ENCODE peak calls at places on chromosome 19, in five cellular contexts. S, Y, J, K and V are unnamed samples.

GRCh38 chr19:13876834-13877233 is at the start of gene NANOS3:
- DNase-seq in S (no peak), K (no peak), Y (no peak), J (no peak), V (no peak)

GRCh38 chr19:34667349-34668076 is 9.4 kb downstream of the SCGB2B2 start:
- DNase-seq in J (no peak), S (no peak), Y (no peak), K (peak), V (no peak)

GRCh38 chr19:46254776-46255175 is 25.2 kb downstream of the IGFL1 start:
- DNase-seq in Y (no peak), K (no peak), J (no peak), S (no peak), V (no peak)

GRCh38 chr19:39070888-39071287 is 13.3 kb upstream of the ACP7 start:
- DNase-seq in K (peak), S (no peak), J (no peak), Y (no peak), V (no peak)

GRCh38 chr19:45781282-45782161 is 768 bp downstream of the DMPK start:
- DNase-seq in S (no peak), K (no peak), J (no peak), Y (no peak), V (peak)

GRCh38 chr19:18098891-18099622 is 1.5 kb downstream of the MAST3 start:
- DNase-seq in S (no peak), K (no peak), Y (no peak), J (no peak), V (no peak)

GRCh38 chr19:17762505-17763229 is 11.4 kb downstream of the FCHO1 start:
- DNase-seq in K (peak), S (no peak), Y (no peak), J (no peak), V (peak)

GRCh38 chr19:16760990-16761389 is 41.3 kb downstream of the NWD1 start:
- DNase-seq in K (no peak), J (no peak), Y (no peak), S (no peak), V (no peak)

GRCh38 chr19:1131718-1132552 is 28.1 kb downstream of the GPX4 start:
- DNase-seq in K (peak), Y (peak), S (peak), J (no peak), V (peak)

GRCh38 chr19:46528601-46529447 is 33.2 kb upstream of the PNMA8B start:
- DNase-seq in Y (no peak), K (no peak), S (no peak), J (no peak), V (no peak)

GRCh38 chr19:19495614-19496603 is 19.4 kb downstream of the TSSK6 start:
- DNase-seq in Y (no peak), K (no peak), S (no peak), J (no peak), V (no peak)

GRCh38 chr19:33261511-33262192 is 36.0 kb upstream of the SLC7A10 start:
- DNase-seq in Y (peak), S (no peak), J (no peak), K (no peak), V (no peak)

GRCh38 chr19:38375748-38376147 is 1.4 kb downstream of the PSMD8 start:
- DNase-seq in S (peak), K (peak), Y (no peak), J (no peak), V (no peak)

GRCh38 chr19:52086481-52086880 is 9.1 kb downstream of the ZNF841 start:
- DNase-seq in J (no peak), K (peak), Y (no peak), S (no peak), V (no peak)

GRCh38 chr19:996051-996838 is 4.0 kb upstream of the GRIN3B start:
- DNase-seq in S (no peak), K (peak), Y (no peak), J (no peak), V (peak)

GRCh38 chr19:30718728-30719127 is 346.5 kb downstream of the ZNF536 start:
- DNase-seq in J (no peak), Y (no peak), K (no peak), S (peak), V (no peak)

GRCh38 chr19:30719991-30720329 is 347.8 kb downstream of the ZNF536 start:
- DNase-seq in S (peak), J (no peak), Y (no peak), K (no peak), V (peak)

GRCh38 chr19:30717381-30717780 is 345.2 kb downstream of the ZNF536 start:
- DNase-seq in K (no peak), S (no peak), Y (no peak), J (no peak), V (no peak)

GRCh38 chr19:30718014-30718413 is 345.8 kb downstream of the ZNF536 start:
- DNase-seq in S (no peak), K (no peak), Y (no peak), J (no peak), V (no peak)

GRCh38 chr19:30719189-30719990 is 347.2 kb downstream of the ZNF536 start:
- DNase-seq in S (peak), J (no peak), K (no peak), Y (no peak), V (peak)
- TF ChIP-seq CTCF in S (no peak), J (no peak), K (no peak), Y (no peak), V (no peak)

DNA sequence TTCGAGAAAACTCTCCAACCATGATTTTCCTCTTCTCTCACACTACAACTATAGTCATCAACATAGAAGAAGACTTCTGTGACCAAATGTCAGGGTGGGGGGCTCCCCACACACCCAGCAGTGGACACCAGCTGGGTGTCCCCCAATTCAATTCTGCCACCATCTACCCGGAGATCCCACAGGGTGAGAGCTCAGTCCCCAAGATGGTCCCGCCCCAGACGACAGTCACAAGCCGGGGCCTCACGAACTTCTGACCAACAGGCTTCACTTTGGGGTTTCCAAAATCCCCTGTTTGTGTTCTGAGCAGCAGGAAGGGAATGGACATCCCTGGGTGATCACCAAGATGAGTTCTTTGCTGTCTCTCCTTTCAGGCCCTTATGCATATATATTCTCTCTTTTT is 35.1 kb downstream of the ZNF536 start:
- DNase-seq in K (no peak), S (no peak), J (no peak), Y (no peak), V (no peak)
- H3K4me3 ChIP-seq in K (no peak), S (no peak), J (no peak), Y (no peak), V (no peak)

GRCh38 chr19:6234527-6234926 is 45.2 kb downstream of the MLLT1 start:
- DNase-seq in S (no peak), J (no peak), Y (no peak), K (peak), V (no peak)

GRCh38 chr19:6235031-6235951 is 44.5 kb downstream of the MLLT1 start:
- DNase-seq in J (no peak), K (no peak), Y (no peak), S (no peak), V (peak)

GRCh38 chr19:6238256-6238642 is 41.5 kb downstream of the MLLT1 start:
- DNase-seq in K (no peak), Y (no peak), J (no peak), S (no peak), V (peak)

GRCh38 chr19:6238643-6239281 is 41.0 kb downstream of the MLLT1 start:
- DNase-seq in Y (no peak), J (no peak), S (peak), K (peak), V (peak)

DNA sequence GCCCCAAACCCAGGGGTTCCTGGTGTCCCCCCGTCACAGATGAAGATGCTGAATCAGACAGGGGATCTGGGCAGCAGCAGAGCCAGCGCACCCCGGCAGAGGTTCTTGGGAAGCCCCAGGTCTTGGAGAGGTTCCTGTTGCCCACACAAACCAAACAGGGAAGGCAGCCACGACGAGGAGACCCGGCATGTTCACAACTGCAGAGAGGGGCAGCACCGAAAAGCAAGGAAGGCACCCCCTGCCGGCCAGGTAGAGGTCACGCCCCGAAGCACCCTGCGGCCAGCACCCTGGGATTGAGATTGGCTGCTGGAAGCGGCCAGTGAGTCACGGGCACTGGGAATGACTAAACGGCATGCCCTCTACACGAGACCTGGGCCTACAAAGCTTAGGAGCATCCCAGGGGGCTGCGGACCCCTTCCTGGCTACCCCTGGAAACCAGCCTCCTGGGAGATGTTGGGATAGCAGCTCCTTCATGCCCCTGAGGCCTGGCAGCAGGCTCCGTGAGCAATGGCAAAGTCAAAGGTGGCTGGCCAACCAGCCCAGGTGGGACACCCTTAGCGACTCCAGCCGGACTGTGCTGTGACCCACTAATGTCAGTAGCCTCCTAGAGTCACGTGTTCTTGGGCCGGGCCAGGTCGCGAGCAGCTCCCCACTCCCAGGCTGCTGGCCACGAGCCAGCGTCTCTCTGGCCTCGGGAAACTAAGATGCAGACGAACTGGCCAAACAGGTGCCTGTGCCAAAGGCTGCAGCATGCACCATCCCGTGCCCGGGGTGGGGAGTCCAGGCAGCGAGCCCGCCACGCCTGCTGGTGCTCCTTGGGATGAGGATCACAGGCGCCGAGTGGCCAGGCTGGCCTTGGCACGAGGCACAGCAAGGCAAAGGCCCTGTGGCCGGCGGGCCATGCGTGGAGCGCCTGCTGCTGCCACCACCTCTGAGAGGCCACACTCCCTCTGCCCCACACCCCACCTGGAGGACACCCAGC is 43.2 kb downstream of the MLLT1 start:
- DNase-seq in K (no peak), S (no peak), J (no peak), Y (no peak), V (peak)
- TF ChIP-seq CTCF in K (no peak), S (no peak), J (peak), Y (no peak), V (no peak)

GRCh38 chr19:54216869-54217268 is 5.9 kb downstream of the LILRB3 start:
- DNase-seq in S (no peak), Y (no peak), K (no peak), J (no peak), V (no peak)

GRCh38 chr19:54218960-54219661 is 3.7 kb downstream of the LILRB3 start:
- DNase-seq in J (no peak), S (no peak), K (no peak), Y (no peak), V (no peak)

DNA sequence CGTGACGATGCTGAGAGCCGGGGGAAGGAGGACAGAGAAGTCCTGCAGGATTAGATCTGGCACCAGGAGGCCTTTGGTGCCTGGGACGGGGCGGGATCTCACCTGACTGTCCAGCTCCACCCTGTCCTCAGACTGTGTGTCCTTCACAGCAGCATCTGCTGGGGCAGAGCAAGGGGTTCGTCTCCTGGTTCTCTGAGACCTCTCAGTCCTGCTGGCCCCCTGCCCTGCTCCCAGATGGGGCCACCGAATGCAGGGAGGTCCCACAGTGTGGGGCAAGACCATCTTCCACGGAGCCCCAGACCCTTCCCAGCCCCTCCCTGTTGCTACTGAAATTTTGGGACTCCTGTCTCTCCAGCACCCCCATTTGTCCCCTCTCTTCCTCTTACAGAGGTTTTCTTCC is 4.5 kb downstream of the LILRB3 start:
- DNase-seq in K (no peak), Y (no peak), S (no peak), J (no peak), V (no peak)
- H3K4me3 ChIP-seq in K (no peak), Y (no peak), S (no peak), J (no peak), V (no peak)

GRCh38 chr19:12205296-12205695 is 42.4 kb downstream of the ZNF136 start:
- DNase-seq in S (no peak), K (no peak), J (no peak), Y (no peak), V (no peak)

GRCh38 chr19:12202250-12202649 is 39.4 kb downstream of the ZNF136 start:
- DNase-seq in J (no peak), K (no peak), S (peak), Y (no peak), V (no peak)

GRCh38 chr19:12208221-12208620 is 45.3 kb downstream of the ZNF136 start:
- DNase-seq in J (no peak), K (no peak), Y (no peak), S (no peak), V (no peak)
- TF ChIP-seq CTCF in J (no peak), K (no peak), Y (no peak), S (no peak), V (no peak)

GRCh38 chr19:47996230-47996727 is 1.8 kb downstream of the ELSPBP1 start:
- DNase-seq in K (no peak), S (no peak), Y (no peak), J (no peak), V (no peak)

GRCh38 chr19:47994209-47994802 is at the start of gene ELSPBP1:
- DNase-seq in S (no peak), Y (no peak), J (peak), K (no peak), V (no peak)

GRCh38 chr19:48000846-48001245 is 6.4 kb downstream of the ELSPBP1 start:
- DNase-seq in S (no peak), Y (no peak), J (no peak), K (no peak), V (no peak)

GRCh38 chr19:48004236-48004635 is 9.8 kb downstream of the ELSPBP1 start:
- DNase-seq in J (no peak), K (no peak), Y (no peak), S (no peak), V (no peak)

GRCh38 chr19:47998800-47999199 is 4.4 kb downstream of the ELSPBP1 start:
- DNase-seq in J (no peak), S (no peak), Y (no peak), K (no peak), V (no peak)
- H3K4me3 ChIP-seq in J (no peak), S (no peak), Y (no peak), K (no peak), V (no peak)

DNA sequence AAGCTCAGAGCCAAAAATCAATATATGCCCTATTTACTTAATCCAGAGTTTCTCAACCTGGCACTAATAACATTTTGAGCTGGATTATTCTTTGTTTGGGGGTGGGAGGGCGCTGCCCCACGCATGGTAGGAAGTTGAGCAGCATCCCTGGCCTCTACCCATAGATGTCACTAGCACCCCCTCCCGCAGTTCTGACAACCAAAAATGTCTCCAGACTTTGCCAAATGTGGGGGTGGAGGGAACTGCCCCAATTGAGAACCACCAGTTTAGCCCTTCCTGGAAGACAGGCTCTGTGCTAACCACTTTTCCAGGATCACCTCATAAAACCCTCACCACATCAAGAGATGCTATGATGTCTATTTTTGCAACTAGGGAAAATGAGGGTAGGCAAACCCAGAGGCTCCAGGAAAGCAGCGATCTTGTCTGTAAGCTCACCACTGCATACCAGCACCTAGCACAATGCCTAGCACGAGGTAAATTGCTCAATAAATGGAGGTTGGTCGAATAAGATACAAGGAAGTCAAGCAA is 1.1 kb downstream of the TRIR start:
- DNase-seq in S (no peak), Y (no peak), K (peak), J (no peak), V (peak)
- TF ChIP-seq CTCF in S (no peak), Y (peak), K (peak), J (peak), V (peak)

GRCh38 chr19:4375164-4375619 is 25.2 kb downstream of the SH3GL1 start:
- DNase-seq in Y (no peak), K (no peak), S (no peak), J (no peak), V (peak)

GRCh38 chr19:4374451-4375163 is 25.7 kb downstream of the SH3GL1 start:
- DNase-seq in Y (peak), S (peak), K (peak), J (no peak), V (peak)

GRCh38 chr19:4371898-4372629 is 28.3 kb downstream of the SH3GL1 start:
- DNase-seq in S (no peak), J (no peak), Y (no peak), K (no peak), V (no peak)

GRCh38 chr19:4372630-4373367 is 27.5 kb downstream of the SH3GL1 start:
- DNase-seq in S (no peak), Y (no peak), K (no peak), J (no peak), V (no peak)

DNA sequence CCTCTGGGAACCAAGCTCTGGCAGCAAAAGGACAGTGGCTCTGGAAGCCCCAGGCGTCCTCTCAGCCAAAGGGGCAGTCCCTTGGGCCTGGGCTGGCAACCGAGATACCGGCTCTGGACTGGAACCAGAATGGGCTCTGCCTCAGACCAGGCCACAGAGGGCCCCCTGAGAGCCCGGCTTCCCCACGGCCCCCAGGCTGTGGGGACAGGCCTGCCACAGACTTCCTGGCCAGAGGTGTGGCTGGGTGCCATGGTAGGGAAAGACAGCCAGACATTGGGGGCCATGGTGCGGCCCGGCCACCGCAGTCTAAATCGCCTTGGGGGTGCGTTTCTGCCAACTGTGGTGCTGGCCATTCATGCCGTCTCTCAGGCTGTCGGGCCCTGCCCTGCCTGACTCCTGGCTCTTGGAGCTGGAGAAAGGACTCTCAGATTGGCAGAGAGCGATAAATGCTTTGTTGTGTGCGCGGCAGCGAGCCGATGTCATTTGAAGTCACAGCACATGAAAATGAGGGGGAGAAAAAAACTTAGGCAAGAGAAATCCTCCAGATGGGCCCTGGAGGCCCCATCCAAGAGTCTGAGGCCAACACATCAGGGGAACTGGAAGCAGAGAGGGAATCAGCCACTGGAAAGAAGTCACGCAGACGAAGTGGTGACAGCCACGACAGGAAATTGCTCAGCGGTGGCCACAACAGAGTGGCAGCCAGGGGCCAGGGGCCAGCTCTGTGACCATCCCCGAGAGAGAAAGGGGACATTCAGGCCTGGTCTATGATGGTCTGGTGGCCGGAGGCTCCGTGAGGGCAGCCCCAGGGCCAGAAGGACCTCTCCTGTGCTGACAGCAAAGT is 26.5 kb downstream of the SH3GL1 start:
- DNase-seq in Y (no peak), S (peak), K (peak), J (no peak), V (peak)
- H3K4me3 ChIP-seq in Y (no peak), S (no peak), K (no peak), J (no peak), V (peak)